ENCODE peak calls at places on chromosomes 3 and 15, in seven cellular contexts. G is IMR-90, A is mesendoderm, B is mesenchymal stem cell, O is H9, E is H1, N is trophoblast cell. D is an unnamed sample.

GRCh38 chr3:46065294-46065705 is 38.0 kb upstream of the XCR1 start:
- DNase-seq in B (no peak), N (no peak), O (no peak), G (peak; percentile 8), A (no peak), E (no peak), D (no peak)

GRCh38 chr3:105448338-105448982 is 81.8 kb downstream of the ALCAM start:
- DNase-seq in O (no peak), B (peak; percentile 24), A (peak; percentile 89), G (peak; percentile 29), E (no peak), N (no peak), D (peak; percentile 9)

GRCh38 chr3:119870512-119870911 is 88.6 kb downstream of the NR1I2 start:
- DNase-seq in N (no peak), O (no peak), B (no peak), E (no peak), G (no peak), A (no peak), D (no peak)

GRCh38 chr15:70356919-70357318 is 259.2 kb upstream of the TLE3 start:
- DNase-seq in B (peak; percentile 34), N (peak; percentile 56), E (no peak), G (no peak), O (no peak), A (no peak), D (no peak)

GRCh38 chr15:74300057-74300620 is 64.0 kb downstream of the CCDC33 start:
- DNase-seq in A (peak; percentile 55), B (no peak), E (no peak), O (peak; percentile 62), N (peak; percentile 62), G (no peak), D (no peak)

GRCh38 chr3:196207159-196207832 is 3.9 kb downstream of the ZDHHC19 start:
- DNase-seq in A (no peak), N (peak; percentile 50), E (no peak), O (no peak), B (no peak), G (no peak), D (no peak)

GRCh38 chr15:71274448-71274798 is 159.2 kb downstream of the THSD4 start:
- DNase-seq in G (peak; percentile 29), O (no peak), N (no peak), A (no peak), B (no peak), E (no peak), D (no peak)

GRCh38 chr15:68609618-68610017 is 30.8 kb downstream of the CORO2B start:
- DNase-seq in O (no peak), A (no peak), B (peak; percentile 70), G (no peak), N (no peak), E (no peak), D (no peak)

GRCh38 chr3:149317072-149317471 is 16.4 kb downstream of the TM4SF18 start:
- DNase-seq in O (no peak), E (no peak), B (no peak), N (no peak), G (no peak), A (no peak), D (no peak)

GRCh38 chr3:197462808-197463207 is 93.0 kb downstream of the BDH1 start:
- DNase-seq in G (no peak), N (peak; percentile 26), O (no peak), E (no peak), B (no peak), A (no peak), D (no peak)

GRCh38 chr15:33584797-33585196 is 274.0 kb downstream of the RYR3 start:
- DNase-seq in A (no peak), B (no peak), G (peak; percentile 12), O (no peak), N (peak; percentile 18), E (no peak), D (no peak)

GRCh38 chr3:151398895-151399294 is 14.3 kb upstream of the P2RY12 start:
- DNase-seq in B (no peak), N (no peak), E (no peak), O (no peak), A (no peak), G (no peak), D (no peak)

GRCh38 chr15:39487180-39487735 is 93.6 kb upstream of the THBS1 start:
- DNase-seq in N (no peak), A (no peak), B (no peak), E (no peak), G (no peak), O (no peak), D (no peak)

GRCh38 chr3:4633078-4634004 is 140.2 kb downstream of the ITPR1 start:
- DNase-seq in B (peak; percentile 75), O (no peak), A (peak; percentile 82), N (peak; percentile 78), G (peak; percentile 72), E (no peak), D (peak; percentile 35)

GRCh38 chr3:69767571-69767970 is 28.3 kb downstream of the MITF start:
- DNase-seq in G (no peak), N (no peak), A (no peak), B (no peak), E (no peak), O (no peak), D (no peak)

GRCh38 chr3:142857056-142857455 is 31.8 kb downstream of the PCOLCE2 start:
- DNase-seq in E (no peak), N (no peak), O (peak; percentile 76), B (peak; percentile 16), G (no peak), A (peak; percentile 87), D (no peak)

GRCh38 chr15:80562846-80563245 is 132.3 kb upstream of the ABHD17C start:
- DNase-seq in B (no peak), O (no peak), G (no peak), N (no peak), A (no peak), E (peak; percentile 41), D (no peak)

GRCh38 chr3:54326951-54327350 is 204.6 kb downstream of the CACNA2D3 start:
- DNase-seq in B (no peak), E (peak; percentile 8), G (no peak), A (no peak), O (no peak), N (no peak), D (no peak)

GRCh38 chr3:54320376-54320775 is 198.0 kb downstream of the CACNA2D3 start:
- DNase-seq in E (peak; percentile 8), N (peak; percentile 35), G (no peak), A (no peak), O (no peak), B (no peak), D (no peak)

GRCh38 chr3:54322354-54322753 is 200.0 kb downstream of the CACNA2D3 start:
- DNase-seq in B (no peak), N (peak; percentile 40), E (peak; percentile 23), O (no peak), G (no peak), A (no peak), D (no peak)

GRCh38 chr3:54324069-54324468 is 201.7 kb downstream of the CACNA2D3 start:
- DNase-seq in E (no peak), N (no peak), O (no peak), G (no peak), B (no peak), A (no peak), D (no peak)

GRCh38 chr3:54321515-54321914 is 199.2 kb downstream of the CACNA2D3 start:
- DNase-seq in E (peak; percentile 38), G (no peak), O (no peak), B (no peak), N (no peak), A (peak; percentile 57), D (peak; percentile 17)
- H3K4me2 ChIP-seq in E (no peak overlapping the region), G (no peak overlapping the region), O (no peak overlapping the region), B (no peak overlapping the region), N (no peak overlapping the region), A (no peak overlapping the region), D (no peak overlapping the region)

DNA sequence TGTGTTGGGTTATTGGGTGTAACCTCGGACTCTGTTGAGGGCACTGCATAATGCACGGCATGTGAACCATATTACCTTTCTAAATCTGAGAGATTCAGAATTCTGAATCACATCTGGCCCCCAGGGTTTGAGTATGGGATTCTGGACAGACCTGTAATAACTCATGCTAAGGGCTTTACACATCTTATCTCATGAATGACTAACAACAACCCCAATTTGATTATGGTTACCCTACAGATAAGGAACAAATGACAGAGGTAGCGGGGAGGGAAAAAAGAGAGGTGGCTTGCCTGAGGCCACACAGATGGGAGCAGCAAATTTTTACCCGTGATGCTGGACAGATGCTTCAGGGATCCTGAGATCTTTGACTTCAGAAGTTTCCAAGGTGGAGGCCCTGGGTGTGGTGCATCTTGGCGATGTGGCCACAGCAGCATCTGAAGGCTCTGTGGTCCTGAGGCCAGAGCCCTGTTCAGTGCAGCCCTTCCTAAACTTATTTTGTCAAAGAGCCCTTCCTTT is 43.8 kb downstream of the POMGNT2 start:
- DNase-seq in B (no peak), N (no peak), E (no peak), G (no peak), A (peak; percentile 41), O (no peak), D (no peak)
- H2AK5ac ChIP-seq in B (no peak overlapping the region), N (no peak overlapping the region), E (no peak overlapping the region), G (no peak overlapping the region), A (no peak overlapping the region), O (no peak overlapping the region), D (no peak overlapping the region)

GRCh38 chr3:32459474-32459873 is 43.2 kb downstream of the CMTM6 start:
- DNase-seq in G (no peak), A (no peak), B (no peak), E (no peak), O (no peak), N (no peak), D (no peak)

GRCh38 chr3:32457971-32458471 is 44.6 kb downstream of the CMTM6 start:
- DNase-seq in E (peak; percentile 42), N (no peak), B (no peak), G (no peak), O (no peak), A (peak; percentile 40), D (no peak)

GRCh38 chr3:32456429-32457130 is 46.1 kb downstream of the CMTM6 start:
- DNase-seq in G (no peak), B (no peak), N (no peak), A (no peak), O (no peak), E (peak; percentile 37), D (no peak)

GRCh38 chr3:32455609-32456428 is 46.8 kb downstream of the CMTM6 start:
- DNase-seq in O (no peak), G (no peak), E (no peak), A (peak; percentile 73), N (no peak), B (no peak), D (no peak)

GRCh38 chr3:32460031-32460749 is 42.5 kb downstream of the CMTM6 start:
- DNase-seq in E (peak; percentile 79), N (no peak), O (peak; percentile 91), A (peak; percentile 97), B (no peak), G (no peak), D (peak; percentile 83)
- H3K4me2 ChIP-seq in E (peak overlapping the region; percentile 38), N (no peak overlapping the region), O (peak overlapping the region; percentile 62), A (no peak overlapping the region), B (peak overlapping the region; percentile 5), G (no peak overlapping the region), D (peak overlapping the region; percentile 39)

GRCh38 chr3:99248130-99248529 is 346.6 kb upstream of the DCBLD2 start:
- DNase-seq in N (peak; percentile 69), G (peak; percentile 19), O (no peak), B (peak; percentile 21), E (no peak), A (no peak), D (no peak)
- H2AK5ac ChIP-seq in N (no peak overlapping the region), G (no peak overlapping the region), O (no peak overlapping the region), B (no peak overlapping the region), E (no peak overlapping the region), A (no peak overlapping the region), D (no peak overlapping the region)

GRCh38 chr3:98887684-98888083 is 13.8 kb downstream of the DCBLD2 start:
- DNase-seq in G (no peak), E (no peak), O (no peak), A (no peak), B (no peak), N (no peak), D (no peak)
- H3K4me2 ChIP-seq in G (no peak overlapping the region), E (no peak overlapping the region), O (no peak overlapping the region), A (no peak overlapping the region), B (peak overlapping the region; percentile 30), N (no peak overlapping the region), D (no peak overlapping the region)